ENCODE peak calls at places on chromosomes 12 and 14, in six cellular contexts. P is T-helper 1 cell; X is EH; U is stimulated activated CD4-positive, alpha-beta T cell treated with anti-CD3 and anti-CD28 coated beads, Interleukin-4, amount 100 ng/mL, for 4 hours; S is right atrium auricular region; T is mesendoderm. I is an unnamed sample.

GRCh38 chr14:47442206-47442605 is 233.2 kb downstream of the MDGA2 start:
- DNase-seq in P (no peak), X (no peak), U (no peak), S (no peak), T (peak), I (no peak)

GRCh38 chr14:58100735-58101368 is 51.2 kb downstream of the ARMH4 start:
- DNase-seq in P (no peak), X (peak), U (no peak), S (no peak), T (no peak), I (no peak)

GRCh38 chr14:74952697-74953484 is 2.5 kb downstream of the PGF start:
- DNase-seq in P (no peak), X (no peak), U (no peak), S (no peak), T (no peak), I (no peak)

GRCh38 chr12:42625611-42626010 is 36.1 kb upstream of the PRICKLE1 start:
- DNase-seq in P (no peak), X (no peak), U (no peak), S (no peak), T (no peak), I (no peak)

GRCh38 chr14:102508774-102509743 is 517 bp downstream of the ANKRD9 start:
- DNase-seq in P (no peak), X (peak), U (peak), S (peak), T (peak), I (no peak)

GRCh38 chr12:122471324-122472226 is 29.2 kb downstream of the ZCCHC8 start:
- DNase-seq in P (peak), X (peak), U (no peak), S (peak), T (peak), I (no peak)

GRCh38 chr12:50174971-50175715 is 8.0 kb upstream of the CERS5 start:
- DNase-seq in P (peak), X (peak), U (no peak), S (no peak), T (peak), I (no peak)

GRCh38 chr12:15662983-15663659 is 126.1 kb downstream of the EPS8 start:
- DNase-seq in P (no peak), X (no peak), U (no peak), S (no peak), T (no peak), I (no peak)

GRCh38 chr12:11839093-11839641 is 189.7 kb downstream of the ETV6 start:
- DNase-seq in P (no peak), X (peak), U (no peak), S (peak), T (peak), I (no peak)

GRCh38 chr14:90827919-90828610 is 11.8 kb upstream of the TTC7B start:
- DNase-seq in P (peak), X (peak), U (peak), S (peak), T (peak), I (peak)

GRCh38 chr12:109759595-109759994 is 46.0 kb downstream of the FAM222A start:
- DNase-seq in P (no peak), X (no peak), U (no peak), S (no peak), T (no peak), I (no peak)

GRCh38 chr12:101823891-101824290 is 6.9 kb downstream of the GNPTAB start:
- DNase-seq in P (peak), X (peak), U (peak), S (peak), T (peak), I (peak)

GRCh38 chr12:99253068-99253467 is 394.5 kb upstream of the GARIN6 start:
- DNase-seq in P (no peak), X (no peak), U (no peak), S (no peak), T (peak), I (no peak)

GRCh38 chr12:131046813-131047788 is 93.4 kb downstream of the ADGRD1 start:
- DNase-seq in P (no peak), X (no peak), U (no peak), S (peak), T (no peak), I (no peak)

I was measured in activated T-cell treated with anti-CD3 and anti-CD28 coated beads for 1 hour.